ENCODE peak calls at places on chromosomes 6 and 20, in four cellular contexts. One of them, this sample, is unnamed.
A peak's percentile ranks its signal among the peaks of the same experiment; 100 is the strongest.

GRCh38 chr6:100177956-100178355 is 183.9 kb upstream of the MCHR2 start:
- DNase-seq in K562: no peak
- DNase-seq in SK-N-SH: no peak
- DNase-seq in HepG2: no peak
- DNase-seq in this sample: no peak

GRCh38 chr20:31260326-31260932 is 3.0 kb downstream of the DEFB115 start:
- DNase-seq in SK-N-SH: peak; percentile 29
- DNase-seq in K562: peak; percentile 49
- DNase-seq in HepG2: peak; percentile 66
- DNase-seq in this sample: peak; percentile 33

GRCh38 chr6:128124713-128125112 is 223.9 kb upstream of the THEMIS start:
- DNase-seq in SK-N-SH: no peak
- DNase-seq in K562: no peak
- DNase-seq in HepG2: peak; percentile 69
- DNase-seq in this sample: no peak

GRCh38 chr20:4607287-4607713 is 114.4 kb upstream of the PRND start:
- DNase-seq in K562: peak; percentile 64
- DNase-seq in HepG2: peak; percentile 78
- DNase-seq in SK-N-SH: peak; percentile 70
- DNase-seq in this sample: peak; percentile 51

GRCh38 chr6:148128014-148128730 is 214.5 kb upstream of the SASH1 start:
- DNase-seq in HepG2: no peak
- DNase-seq in K562: no peak
- DNase-seq in SK-N-SH: no peak
- DNase-seq in this sample: no peak

GRCh38 chr20:64116541-64117423 is 9.4 kb upstream of the NPBWR2 start:
- DNase-seq in HepG2: no peak
- DNase-seq in K562: no peak
- DNase-seq in SK-N-SH: peak; percentile 20
- DNase-seq in this sample: no peak

GRCh38 chr20:34195355-34195754 is 45.9 kb upstream of the ASIP start:
- DNase-seq in SK-N-SH: no peak
- DNase-seq in K562: no peak
- DNase-seq in HepG2: no peak
- DNase-seq in this sample: no peak

GRCh38 chr20:17944854-17945474 is 23.6 kb downstream of the SNX5 start:
- DNase-seq in K562: no peak
- DNase-seq in SK-N-SH: no peak
- DNase-seq in HepG2: no peak
- DNase-seq in this sample: no peak

GRCh38 chr20:51631011-51631950 is 88.8 kb upstream of the NFATC2 start:
- DNase-seq in K562: peak; percentile 31
- DNase-seq in SK-N-SH: peak; percentile 44
- DNase-seq in HepG2: peak; percentile 28
- DNase-seq in this sample: peak; percentile 91

DNA sequence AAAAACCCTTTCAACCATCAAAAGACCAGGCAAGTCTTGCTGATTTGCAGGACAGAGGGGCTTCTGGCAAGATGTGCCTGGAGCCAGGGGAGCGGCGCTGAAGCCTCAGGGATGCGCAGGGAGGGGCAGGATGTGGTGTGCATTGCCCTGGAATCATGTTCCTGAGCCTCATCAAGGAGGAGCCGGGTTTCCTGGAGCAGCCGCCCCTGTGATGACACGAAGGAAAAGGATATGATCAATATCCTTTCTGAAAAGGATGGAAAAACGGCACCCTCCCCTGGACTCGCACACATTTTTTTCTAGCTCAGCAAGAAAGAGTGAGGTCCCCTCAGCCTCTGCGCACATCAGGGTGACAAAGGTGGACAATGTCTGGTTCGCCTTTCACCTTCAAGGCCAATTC is 173.1 kb upstream of the SSTR4 start:
- DNase-seq in HepG2: no peak
- DNase-seq in SK-N-SH: no peak
- DNase-seq in K562: no peak
- DNase-seq in this sample: no peak
- TF ChIP-seq ELF1 in HepG2: no peak
- TF ChIP-seq ELF1 in SK-N-SH: no peak
- TF ChIP-seq ELF1 in K562: no peak
- TF ChIP-seq ELF1 in this sample: no peak

GRCh38 chr6:133240511-133241087 is 558 bp upstream of the EYA4 start:
- DNase-seq in HepG2: no peak
- DNase-seq in SK-N-SH: peak; percentile 53
- DNase-seq in K562: no peak
- DNase-seq in this sample: no peak

GRCh38 chr6:133230022-133230421 is 11.1 kb upstream of the EYA4 start:
- DNase-seq in HepG2: no peak
- DNase-seq in SK-N-SH: no peak
- DNase-seq in K562: no peak
- DNase-seq in this sample: no peak

GRCh38 chr6:133236898-133237297 is 4.3 kb upstream of the EYA4 start:
- DNase-seq in SK-N-SH: no peak
- DNase-seq in HepG2: no peak
- DNase-seq in K562: no peak
- DNase-seq in this sample: no peak

GRCh38 chr6:133235219-133235618 is 5.9 kb upstream of the EYA4 start:
- DNase-seq in K562: no peak
- DNase-seq in HepG2: no peak
- DNase-seq in SK-N-SH: no peak
- DNase-seq in this sample: no peak
- TF ChIP-seq JUND in K562: no peak
- TF ChIP-seq JUND in HepG2: no peak
- TF ChIP-seq JUND in SK-N-SH: no peak
- TF ChIP-seq JUND in this sample: no peak

DNA sequence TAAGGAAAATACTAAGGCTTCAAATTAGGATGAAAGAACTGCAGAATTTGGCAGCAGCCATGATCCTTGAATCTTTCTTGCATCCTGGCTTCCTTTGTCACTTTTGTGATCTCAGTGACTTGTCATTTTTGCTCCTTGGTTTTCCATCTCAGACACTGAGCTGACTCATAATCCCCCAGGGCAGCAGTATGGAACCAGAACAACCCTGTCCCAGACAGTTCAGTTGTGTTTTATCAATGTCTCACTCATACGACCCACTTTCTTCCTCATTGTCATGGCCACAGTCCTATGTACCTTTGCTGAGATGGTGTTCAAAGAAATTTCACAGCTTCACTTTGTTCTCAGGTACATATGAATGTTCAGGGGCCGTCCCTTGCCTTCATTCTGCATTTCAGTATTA is 488.5 kb upstream of the BTBD3 start:
- DNase-seq in K562: no peak
- DNase-seq in HepG2: no peak
- DNase-seq in SK-N-SH: no peak
- DNase-seq in this sample: no peak
- TF ChIP-seq ELF1 in K562: no peak
- TF ChIP-seq ELF1 in HepG2: no peak
- TF ChIP-seq ELF1 in SK-N-SH: no peak
- TF ChIP-seq ELF1 in this sample: no peak

GRCh38 chr6:8483650-8484049 is 48.3 kb upstream of the SLC35B3 start:
- DNase-seq in HepG2: no peak
- DNase-seq in K562: no peak
- DNase-seq in SK-N-SH: no peak
- DNase-seq in this sample: no peak

GRCh38 chr6:8478418-8478817 is 43.1 kb upstream of the SLC35B3 start:
- DNase-seq in HepG2: no peak
- DNase-seq in K562: no peak
- DNase-seq in SK-N-SH: no peak
- DNase-seq in this sample: no peak

DNA sequence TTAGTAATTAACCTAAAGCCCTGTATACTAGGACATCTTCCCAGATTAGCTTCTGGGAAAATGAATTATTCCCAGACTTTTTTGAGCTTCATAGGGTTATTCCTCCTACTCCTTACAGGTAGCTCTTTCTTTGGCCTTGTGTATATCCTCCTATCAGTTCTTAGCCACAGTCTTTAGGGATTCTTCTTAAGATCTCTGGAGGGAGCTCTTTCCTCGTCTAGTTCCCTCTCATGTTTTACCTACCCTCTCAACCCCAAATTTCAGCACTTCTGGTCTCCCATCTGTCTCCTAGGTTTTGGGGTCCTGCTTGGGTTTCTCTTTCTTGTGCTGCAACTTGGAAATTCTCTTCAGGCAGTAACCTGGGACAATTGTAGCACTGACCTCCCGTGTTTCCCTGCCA is 46.4 kb upstream of the SLC35B3 start:
- DNase-seq in K562: no peak
- DNase-seq in SK-N-SH: no peak
- DNase-seq in HepG2: no peak
- DNase-seq in this sample: no peak
- TF ChIP-seq JUND in K562: no peak
- TF ChIP-seq JUND in SK-N-SH: no peak
- TF ChIP-seq JUND in HepG2: no peak
- TF ChIP-seq JUND in this sample: no peak